ENCODE peak calls at places on chromosomes 1 and 21, in eight cellular contexts. Z, G, V, A, W, O, I and H are unnamed samples.

GRCh38 chr1:107862064-107862463 is 102.9 kb downstream of the VAV3 start:
- DNase-seq in G (no peak), I (no peak), A (peak), V (no peak), Z (no peak), O (no peak), W (no peak), H (peak)

GRCh38 chr1:201562659-201563405 is 23.9 kb downstream of the NAV1 start:
- DNase-seq in W (no peak), O (peak), Z (peak), V (peak), I (peak), A (no peak), G (peak), H (no peak)

GRCh38 chr1:225848044-225848955 is 33.9 kb downstream of the TMEM63A start:
- DNase-seq in A (no peak), V (no peak), Z (no peak), G (no peak), W (no peak), I (no peak), O (no peak), H (peak)

GRCh38 chr1:229594227-229595008 is 31.5 kb downstream of the TAF5L start:
- DNase-seq in W (no peak), G (no peak), V (no peak), O (no peak), Z (no peak), I (no peak), A (no peak), H (no peak)

GRCh38 chr1:194903524-194903923 is 1704.7 kb downstream of the KCNT2 start:
- DNase-seq in I (no peak), Z (no peak), G (no peak), W (no peak), O (no peak), V (no peak), A (no peak), H (no peak)

GRCh38 chr1:205977348-205978014 is 25.7 kb downstream of the RAB7B start:
- DNase-seq in V (peak), O (peak), I (peak), A (peak), W (peak), G (peak), Z (peak), H (peak)

GRCh38 chr1:2279210-2279639 is 51.1 kb downstream of the SKI start:
- DNase-seq in Z (peak), V (peak), W (peak), I (peak), A (no peak), O (peak), G (no peak), H (no peak)

GRCh38 chr1:162704673-162705424 is 72.6 kb downstream of the DDR2 start:
- DNase-seq in V (no peak), I (no peak), A (no peak), Z (no peak), G (no peak), O (no peak), W (no peak), H (peak)

GRCh38 chr1:8239306-8240023 is 78.4 kb upstream of the SLC45A1 start:
- DNase-seq in W (no peak), Z (peak), I (peak), A (peak), V (no peak), G (no peak), O (no peak), H (no peak)

GRCh38 chr21:45148316-45149000 is 74.1 kb downstream of the ADARB1 start:
- DNase-seq in G (no peak), W (no peak), A (no peak), V (peak), O (no peak), Z (no peak), I (no peak), H (no peak)

GRCh38 chr1:59005491-59006308 is 221.9 kb upstream of the JUN start:
- DNase-seq in W (no peak), O (no peak), V (no peak), Z (no peak), A (no peak), I (no peak), G (no peak), H (peak)

GRCh38 chr1:80457409-80457808 is 1343.3 kb upstream of the ADGRL2 start:
- DNase-seq in I (no peak), O (no peak), V (no peak), G (no peak), Z (no peak), A (no peak), W (no peak), H (no peak)

GRCh38 chr1:15158506-15159165 is 5.1 kb downstream of the TMEM51 start:
- DNase-seq in W (no peak), I (peak), O (peak), A (peak), Z (peak), V (no peak), G (no peak), H (no peak)

GRCh38 chr21:42189860-42190491 is 29.0 kb upstream of the ABCG1 start:
- DNase-seq in V (no peak), Z (no peak), W (no peak), I (no peak), G (no peak), A (no peak), O (no peak), H (no peak)

GRCh38 chr21:44749759-44750674 is 38.6 kb upstream of the TSPEAR start:
- DNase-seq in Z (no peak), I (no peak), O (no peak), A (no peak), V (no peak), W (no peak), G (no peak), H (no peak)

GRCh38 chr1:224641030-224641429 is 24.9 kb downstream of the CNIH3 start:
- DNase-seq in I (no peak), O (no peak), G (no peak), A (no peak), W (no peak), V (no peak), Z (no peak), H (peak)

GRCh38 chr1:243712890-243713425 is 137.1 kb downstream of the AKT3 start:
- DNase-seq in V (no peak), A (no peak), G (no peak), W (no peak), Z (peak), I (peak), O (no peak), H (no peak)

GRCh38 chr1:66247415-66248208 is 286.3 kb upstream of the SGIP1 start:
- DNase-seq in V (no peak), G (no peak), A (no peak), O (no peak), W (no peak), I (no peak), Z (no peak), H (peak)

GRCh38 chr1:111855260-111855659 is 99.6 kb downstream of the DDX20 start:
- DNase-seq in O (no peak), V (no peak), A (no peak), Z (no peak), G (no peak), W (no peak), I (no peak), H (no peak)

GRCh38 chr1:119590377-119590776 is 57.7 kb downstream of the ZNF697 start:
- DNase-seq in V (no peak), O (no peak), G (no peak), I (no peak), A (no peak), W (no peak), Z (no peak), H (no peak)

GRCh38 chr21:45098867-45099266 is 24.5 kb downstream of the ADARB1 start:
- DNase-seq in O (no peak), G (no peak), I (no peak), W (no peak), A (no peak), Z (no peak), V (no peak), H (peak)

GRCh38 chr1:224867715-224868114 is 61.8 kb upstream of the DNAH14 start:
- DNase-seq in G (no peak), Z (peak), I (peak), A (peak), V (no peak), W (no peak), O (no peak), H (no peak)

DNA sequence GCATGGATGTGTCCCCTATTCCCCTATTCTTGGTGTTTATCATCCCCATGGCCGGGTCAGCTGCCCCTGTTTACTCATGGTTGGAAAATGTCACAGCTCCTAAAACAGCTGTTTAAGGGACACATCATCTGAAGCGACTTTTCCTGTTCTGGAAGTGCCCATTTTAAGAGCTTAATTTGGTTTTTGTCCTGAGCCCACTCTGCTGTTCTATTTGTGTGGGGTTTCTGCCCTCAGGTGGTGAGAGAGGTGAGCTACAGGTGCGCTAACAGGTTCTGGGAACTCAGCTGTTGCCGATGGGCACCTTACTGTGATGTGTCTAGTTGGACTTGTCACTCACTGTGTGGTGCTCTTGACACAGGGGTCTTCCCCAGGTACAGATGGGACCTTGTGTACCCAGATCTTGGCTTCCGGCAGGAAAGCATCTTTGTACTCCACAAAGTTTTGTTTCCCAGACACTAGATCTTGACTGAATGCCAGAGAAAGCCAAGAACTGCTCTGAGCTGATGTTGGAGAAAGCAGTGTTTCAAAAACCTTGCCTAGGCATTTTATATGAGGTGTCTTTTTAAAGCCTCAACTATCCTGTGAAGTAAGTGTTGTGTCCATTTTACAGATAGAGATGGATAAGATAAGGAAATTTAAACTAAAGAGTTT is 59.0 kb upstream of the CD1D start:
- DNase-seq in V (no peak), I (no peak), Z (peak), O (no peak), G (no peak), A (peak), W (no peak), H (peak)
- TF ChIP-seq CTCF in V (no peak), I (peak), Z (peak), O (peak), G (peak), A (peak), W (no peak), H (peak)

DNA sequence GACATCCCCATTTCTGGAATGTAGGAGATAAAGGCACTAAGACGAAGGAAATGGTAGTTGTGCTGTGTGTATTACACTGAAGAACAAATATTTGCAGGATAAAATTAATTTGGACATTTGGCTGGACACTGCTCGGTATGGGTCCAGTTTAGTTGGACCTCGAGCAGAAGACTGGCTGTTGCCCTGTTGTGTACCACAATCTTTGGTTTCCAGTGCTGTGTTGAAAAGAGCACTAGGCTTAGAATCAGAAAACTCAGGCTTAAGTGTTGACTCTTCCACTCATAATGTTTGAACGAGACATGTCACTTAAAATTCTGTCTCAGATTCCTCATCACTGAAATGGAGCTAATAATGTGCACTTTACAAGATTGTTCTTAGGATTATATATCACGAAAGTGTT is 1.2 kb upstream of the ARPC5 start:
- DNase-seq in G (no peak), O (no peak), Z (no peak), V (no peak), A (no peak), I (no peak), W (no peak), H (no peak)
- H3K4me3 ChIP-seq in G (peak), O (peak), Z (peak), V (peak), A (peak), I (peak), W (no peak), H (peak)

DNA sequence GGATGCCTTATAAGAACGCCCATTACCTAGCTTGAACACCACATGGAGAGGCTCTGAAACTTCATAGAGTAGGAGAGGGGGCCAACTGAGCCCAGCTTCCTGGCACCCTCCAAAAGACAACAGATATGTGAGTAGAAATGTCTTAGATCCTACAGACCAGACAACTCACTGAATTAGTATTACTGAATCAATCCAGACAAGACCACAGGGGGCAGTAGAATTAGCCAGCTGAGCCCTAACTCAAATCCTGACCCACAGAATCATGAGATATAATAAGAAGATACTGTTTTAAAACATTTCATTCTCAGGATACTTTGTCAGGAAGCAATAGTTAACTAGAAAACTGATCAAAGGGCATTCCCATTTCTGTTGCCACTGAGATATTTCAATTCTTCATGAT is 45.8 kb upstream of the C1orf21 start:
- DNase-seq in W (no peak), I (no peak), V (no peak), G (no peak), Z (no peak), A (no peak), O (no peak), H (no peak)
- TF ChIP-seq CTCF in W (no peak), I (no peak), V (no peak), G (peak), Z (peak), A (no peak), O (peak), H (no peak)

GRCh38 chr1:11649624-11650330 is 4.5 kb downstream of the FBXO2 start:
- DNase-seq in G (no peak), W (no peak), V (no peak), A (no peak), Z (no peak), O (no peak), I (no peak), H (no peak)
- H3K4me3 ChIP-seq in G (no peak), W (no peak), V (peak), A (no peak), Z (no peak), O (no peak), I (no peak), H (no peak)

GRCh38 chr1:180953791-180954721 is 41.4 kb downstream of the KIAA1614 start:
- DNase-seq in W (peak), Z (peak), O (peak), I (peak), A (no peak), V (peak), G (peak), H (peak)
- TF ChIP-seq CTCF in W (no peak), Z (no peak), O (no peak), I (no peak), A (no peak), V (peak), G (peak), H (no peak)

GRCh38 chr1:200243042-200243437 is 166.8 kb downstream of the ZNF281 start:
- DNase-seq in G (no peak), A (no peak), Z (peak), W (no peak), V (no peak), I (no peak), O (no peak), H (no peak)
- H3K4me3 ChIP-seq in G (peak), A (no peak), Z (no peak), W (no peak), V (no peak), I (peak), O (peak), H (no peak)

GRCh38 chr1:31062867-31063380 is 2.6 kb downstream of the PUM1 start:
- DNase-seq in G (no peak), O (no peak), A (no peak), Z (no peak), I (no peak), V (no peak), W (no peak), H (peak)

GRCh38 chr1:31064685-31065309 is 720 bp downstream of the PUM1 start:
- DNase-seq in I (peak), Z (peak), V (peak), G (no peak), O (no peak), W (peak), A (no peak), H (peak)

GRCh38 chr1:31063636-31064035 is 1.9 kb downstream of the PUM1 start:
- DNase-seq in O (no peak), Z (peak), I (peak), W (no peak), G (no peak), V (no peak), A (no peak), H (peak)

GRCh38 chr1:31064115-31064514 is 1.4 kb downstream of the PUM1 start:
- DNase-seq in W (no peak), O (no peak), V (no peak), A (no peak), Z (no peak), G (no peak), I (no peak), H (no peak)

DNA sequence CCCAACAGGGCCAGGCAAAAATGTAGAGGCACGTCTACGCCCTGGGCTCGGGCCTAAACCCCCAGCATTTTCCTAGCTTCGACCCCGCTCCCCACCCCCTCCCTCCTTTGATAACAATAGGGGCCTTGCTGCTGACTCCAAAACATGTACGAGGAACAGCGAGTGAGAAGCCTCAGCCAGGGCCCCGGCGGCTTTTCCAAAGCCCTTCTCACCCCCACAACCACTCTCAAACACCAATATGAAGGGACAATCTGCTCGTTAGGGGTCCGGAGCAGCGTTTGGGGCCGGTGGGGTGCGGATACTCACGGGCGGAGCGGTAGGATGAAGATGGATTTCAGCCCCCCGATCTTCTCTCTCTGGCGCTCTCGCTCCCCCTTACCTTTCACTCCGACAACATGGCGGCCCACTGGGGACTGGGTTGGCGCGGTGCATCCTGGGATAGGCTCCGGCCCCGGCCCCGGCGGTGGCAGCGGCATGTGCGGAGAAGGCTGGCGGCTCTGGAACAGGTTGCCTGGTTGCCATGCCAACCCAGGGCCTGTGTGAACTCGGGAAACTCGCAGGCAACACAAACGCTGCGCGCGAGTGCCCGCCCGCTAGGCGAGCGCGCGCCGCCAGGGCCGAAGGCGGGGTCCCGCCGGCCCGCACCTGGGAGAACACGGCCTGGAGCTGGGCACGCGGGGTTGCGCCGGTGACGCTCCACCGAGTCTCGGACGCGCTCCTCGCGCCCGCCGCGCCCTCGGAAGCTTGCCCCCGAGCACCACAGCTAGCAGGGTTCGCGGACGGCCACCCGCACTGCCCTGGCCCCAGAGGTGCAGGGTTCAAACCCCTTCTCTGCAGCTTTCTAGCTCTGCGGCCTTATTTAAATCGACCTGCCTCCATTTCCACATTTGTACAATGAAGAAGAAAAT is at the start of gene PUM1:
- DNase-seq in O (peak), W (peak), I (peak), Z (peak), A (peak), V (peak), G (peak), H (peak)
- TF ChIP-seq CTCF in O (no peak), W (no peak), I (no peak), Z (no peak), A (no peak), V (peak), G (no peak), H (peak)

GRCh38 chr1:18632711-18633427 is 2.2 kb downstream of the PAX7 start:
- DNase-seq in W (peak), A (no peak), I (no peak), G (no peak), Z (no peak), O (no peak), V (no peak), H (no peak)
- H3K4me3 ChIP-seq in W (no peak), A (no peak), I (no peak), G (no peak), Z (no peak), O (no peak), V (no peak), H (no peak)

DNA sequence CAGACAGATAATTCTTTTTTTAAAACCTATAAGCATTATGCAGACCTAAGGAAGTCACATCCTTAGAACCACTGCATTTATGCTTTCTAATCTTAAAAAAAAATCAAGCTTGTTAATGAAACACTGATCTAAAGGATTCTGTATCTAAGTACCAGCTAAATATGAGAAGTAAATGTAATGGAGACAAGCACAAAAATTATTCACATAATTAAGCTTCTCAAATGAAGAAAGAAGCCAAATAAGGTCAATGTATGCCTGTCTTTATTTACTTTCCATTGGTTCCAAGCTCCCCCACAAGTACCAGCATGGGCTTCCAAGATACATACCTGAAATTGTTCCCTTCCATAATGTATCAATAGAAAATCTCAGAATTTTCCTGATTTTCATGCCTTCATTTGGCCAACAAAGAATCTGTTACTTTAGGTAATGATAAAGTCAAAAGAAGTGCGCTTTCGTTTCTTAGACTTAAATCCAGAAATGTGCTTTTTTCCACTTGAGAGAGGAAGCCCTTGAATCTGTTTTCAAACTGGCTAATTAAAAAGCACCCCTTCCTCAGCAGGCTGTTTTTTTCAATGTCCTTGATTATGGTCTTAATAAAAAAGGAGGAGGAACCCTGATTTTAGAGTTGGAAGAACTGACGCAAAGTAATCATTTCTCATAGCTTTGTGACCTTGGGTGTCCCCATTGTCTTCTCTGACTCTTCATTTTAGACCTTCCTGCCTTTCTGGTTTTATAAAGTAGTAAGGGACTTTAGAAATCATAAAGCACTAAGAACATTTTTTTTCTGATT is 3.8 kb downstream of the RGS2 start:
- DNase-seq in V (no peak), G (no peak), O (no peak), W (no peak), Z (peak), I (peak), A (no peak), H (no peak)
- TF ChIP-seq CTCF in V (no peak), G (no peak), O (no peak), W (no peak), Z (no peak), I (no peak), A (no peak), H (no peak)

GRCh38 chr1:9846611-9847171 is 22.9 kb upstream of the CLSTN1 start:
- DNase-seq in A (no peak), O (no peak), W (no peak), V (no peak), G (no peak), Z (no peak), I (no peak), H (no peak)
- H3K4me3 ChIP-seq in A (no peak), O (no peak), W (no peak), V (no peak), G (no peak), Z (no peak), I (no peak), H (no peak)